ENCODE peak calls at places on chromosome 7, in seven cellular contexts. Z, F, A, L, D, M and O are unnamed samples.

GRCh38 chr7:104695563-104695962 is 318.4 kb upstream of the KMT2E start:
- DNase-seq in Z (no peak), F (no peak), A (no peak), L (no peak), D (no peak), M (no peak), O (no peak)

GRCh38 chr7:147173883-147174282 is 1057.3 kb downstream of the CNTNAP2 start:
- DNase-seq in Z (no peak), F (no peak), A (no peak), L (no peak), D (no peak), M (no peak), O (no peak)

GRCh38 chr7:106770191-106770590 is 94.9 kb upstream of the PIK3CG start:
- DNase-seq in Z (no peak), F (no peak), A (peak; percentile 66), L (no peak), D (peak; percentile 84), M (peak; percentile 76), O (no peak)

GRCh38 chr7:17916786-17917185 is 23.5 kb downstream of the SNX13 start:
- DNase-seq in Z (no peak), F (no peak), A (no peak), L (no peak), D (no peak), M (no peak), O (no peak)

GRCh38 chr7:44333971-44334733 is 8.8 kb upstream of the CAMK2B start:
- DNase-seq in Z (no peak), F (no peak), A (peak; percentile 61), L (no peak), D (no peak), M (no peak), O (no peak)

GRCh38 chr7:96589038-96589437 is 120.6 kb downstream of the SEM1 start:
- DNase-seq in Z (no peak), F (no peak), A (no peak), L (no peak), D (no peak), M (no peak), O (no peak)

GRCh38 chr7:150357277-150357676 is 11.3 kb upstream of the REPIN1 start:
- DNase-seq in Z (peak; percentile 69), F (peak; percentile 35), A (no peak), L (no peak), D (no peak), M (no peak), O (no peak)

GRCh38 chr7:105003275-105003674 is 10.7 kb upstream of the KMT2E start:
- DNase-seq in Z (no peak), F (no peak), A (peak; percentile 76), L (no peak), D (peak; percentile 81), M (peak; percentile 77), O (peak; percentile 84)

GRCh38 chr7:21784989-21785388 is 160.7 kb downstream of the CDCA7L start:
- DNase-seq in Z (no peak), F (no peak), A (no peak), L (no peak), D (no peak), M (no peak), O (no peak)

GRCh38 chr7:117122536-117122935 is 169.2 kb downstream of the ST7 start:
- DNase-seq in Z (no peak), F (no peak), A (peak; percentile 14), L (no peak), D (no peak), M (no peak), O (no peak)

GRCh38 chr7:133978502-133979295 is 148.4 kb upstream of the LRGUK start:
- DNase-seq in Z (no peak), F (no peak), A (no peak), L (no peak), D (no peak), M (no peak), O (no peak)

GRCh38 chr7:45196374-45196773 is 38.8 kb downstream of the RAMP3 start:
- DNase-seq in Z (no peak), F (no peak), A (no peak), L (no peak), D (no peak), M (no peak), O (no peak)

GRCh38 chr7:134632052-134632451 is 14.6 kb upstream of the BPGM start:
- DNase-seq in Z (no peak), F (no peak), A (no peak), L (no peak), D (no peak), M (no peak), O (no peak)

GRCh38 chr7:47038621-47039020 is 543.3 kb downstream of the TNS3 start:
- DNase-seq in Z (no peak), F (no peak), A (no peak), L (no peak), D (no peak), M (no peak), O (no peak)

GRCh38 chr7:157292770-157293412 is 43.9 kb upstream of the DNAJB6 start:
- DNase-seq in Z (no peak), F (no peak), A (no peak), L (no peak), D (no peak), M (no peak), O (no peak)

GRCh38 chr7:47474937-47475879 is 106.7 kb downstream of the TNS3 start:
- DNase-seq in Z (peak; percentile 98), F (no peak), A (peak; percentile 92), L (peak; percentile 38), D (peak; percentile 93), M (peak; percentile 98), O (peak; percentile 92)

GRCh38 chr7:151278949-151279348 is 30.5 kb upstream of the SMARCD3 start:
- DNase-seq in Z (no peak), F (no peak), A (no peak), L (no peak), D (no peak), M (no peak), O (no peak)

GRCh38 chr7:24445041-24445440 is 128.2 kb upstream of the PALS2 start:
- DNase-seq in Z (no peak), F (no peak), A (no peak), L (no peak), D (no peak), M (no peak), O (no peak)

GRCh38 chr7:157907091-157907490 is 570.3 kb downstream of the DNAJB6 start:
- DNase-seq in Z (no peak), F (no peak), A (no peak), L (no peak), D (no peak), M (no peak), O (no peak)

GRCh38 chr7:30093351-30094019 is 41.3 kb upstream of the MTURN start:
- DNase-seq in Z (no peak), F (no peak), A (peak; percentile 62), L (no peak), D (no peak), M (peak; percentile 43), O (peak; percentile 79)

GRCh38 chr7:42096681-42097637 is 140.1 kb downstream of the GLI3 start:
- DNase-seq in Z (no peak), F (no peak), A (peak; percentile 89), L (no peak), D (peak; percentile 74), M (peak; percentile 77), O (peak; percentile 57)

GRCh38 chr7:325811-326210 is 35.8 kb downstream of the FOXL3 start:
- DNase-seq in Z (no peak), F (no peak), A (no peak), L (no peak), D (no peak), M (no peak), O (no peak)

GRCh38 chr7:34762769-34763168 is 104.8 kb downstream of the NPSR1 start:
- DNase-seq in Z (no peak), F (no peak), A (peak; percentile 7), L (no peak), D (no peak), M (peak; percentile 33), O (no peak)

GRCh38 chr7:128890306-128891109 is 20.0 kb downstream of the KCP start:
- DNase-seq in Z (no peak), F (no peak), A (no peak), L (no peak), D (no peak), M (no peak), O (no peak)
- H3K4me3 ChIP-seq in Z (no peak overlapping the region), F (no peak overlapping the region), A (no peak overlapping the region), L (peak overlapping the region; percentile 44), D (no peak overlapping the region), M (no peak overlapping the region), O (peak overlapping the region; percentile 12)

DNA sequence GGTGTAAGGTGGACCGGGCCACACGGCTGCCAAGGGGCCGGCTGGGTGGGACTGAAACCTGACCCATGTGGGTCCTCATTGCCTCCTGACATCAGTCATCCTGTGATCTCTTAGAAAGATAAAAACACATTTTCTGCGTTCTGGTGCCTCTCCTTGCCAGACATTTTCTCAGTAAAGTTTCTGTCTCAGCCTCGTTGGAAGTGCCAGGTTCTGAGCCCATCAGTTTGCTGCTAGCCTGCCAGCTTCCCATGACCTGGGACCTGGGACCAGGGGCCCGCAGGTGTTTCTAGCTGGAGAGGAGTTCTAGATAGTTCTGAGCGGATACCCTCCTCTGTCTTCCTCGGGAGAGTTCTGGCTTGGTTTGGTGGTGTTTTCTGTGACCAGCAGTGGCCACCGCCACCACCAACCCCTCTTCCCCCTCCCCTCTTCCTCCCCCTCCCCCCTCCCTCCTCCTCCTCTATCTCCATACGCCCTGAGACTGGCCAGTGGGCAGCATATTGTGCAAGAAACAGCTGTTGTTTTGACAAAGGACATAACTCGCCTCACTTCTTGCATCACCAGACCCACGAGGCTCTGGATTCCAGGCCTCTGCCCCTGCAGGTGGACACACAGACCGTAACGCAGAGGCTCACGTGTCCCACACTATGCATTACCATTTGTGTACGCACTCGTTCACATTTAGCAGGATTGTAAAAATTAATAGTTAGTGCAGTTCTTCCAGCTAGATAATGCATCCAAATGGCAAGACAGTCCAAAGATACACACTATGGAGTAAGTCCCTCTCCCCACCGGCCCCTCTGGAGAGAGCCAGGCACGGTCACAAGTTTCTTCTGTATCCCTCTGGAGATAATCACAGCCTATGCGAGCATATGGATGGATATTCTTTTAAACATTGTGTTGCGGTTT is 94.6 kb downstream of the CUX1 start:
- DNase-seq in Z (no peak), F (no peak), A (peak; percentile 93), L (no peak), D (peak; percentile 71), M (peak; percentile 94), O (no peak)
- TF ChIP-seq CTCF in Z (no peak), F (no peak), A (peak; percentile 12), L (no peak), D (no peak), M (no peak), O (no peak)

DNA sequence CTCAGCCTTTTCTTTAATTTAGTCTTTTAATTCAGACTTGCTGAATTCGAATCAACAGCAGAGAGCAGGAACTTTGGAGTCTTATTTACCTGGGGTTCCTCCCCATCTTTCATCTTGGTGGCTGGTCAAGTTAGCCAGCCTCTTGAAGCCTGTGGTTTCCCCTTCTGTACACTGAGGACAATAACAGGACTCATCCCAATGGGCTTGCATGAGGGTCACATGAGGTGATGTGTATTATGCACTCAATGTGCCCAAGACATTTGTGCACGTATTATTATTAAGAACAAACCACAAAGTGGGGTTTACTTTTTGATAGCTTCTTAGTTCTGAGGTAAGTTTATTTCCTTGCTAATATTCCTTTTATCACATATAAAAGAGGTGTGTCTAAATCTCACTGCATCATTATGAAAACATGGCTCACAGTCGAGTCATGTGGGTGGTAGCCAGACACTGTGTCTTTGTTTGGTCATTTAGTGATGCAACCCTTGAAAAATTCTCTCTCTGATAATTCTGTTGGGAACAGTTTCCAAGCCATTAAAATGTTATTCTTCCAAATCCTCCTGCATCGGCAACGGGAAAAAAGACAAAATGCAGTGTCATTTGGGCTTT is 86.5 kb upstream of the GRB10 start:
- DNase-seq in Z (no peak), F (no peak), A (peak; percentile 83), L (no peak), D (peak; percentile 68), M (peak; percentile 81), O (no peak)
- H3K4me3 ChIP-seq in Z (no peak overlapping the region), F (no peak overlapping the region), A (no peak overlapping the region), L (no peak overlapping the region), D (no peak overlapping the region), M (no peak overlapping the region), O (no peak overlapping the region)

GRCh38 chr7:1384113-1384415 is 75.2 kb downstream of the MICALL2 start:
- DNase-seq in Z (no peak), F (no peak), A (no peak), L (no peak), D (no peak), M (no peak), O (no peak)
- TF ChIP-seq CTCF in Z (no peak), F (no peak), A (no peak), L (no peak), D (no peak), M (no peak), O (no peak)